ENCODE peak calls at places on chromosomes 4 and X, in six cellular contexts. F, V, H, R, N and Y are unnamed samples.

GRCh38 chrX:132401935-132402334 is 86.9 kb downstream of the MBNL3 start:
- DNase-seq in F (no peak), V (no peak), H (no peak), R (no peak), N (no peak), Y (no peak)

GRCh38 chrX:151488677-151489076 is 74.8 kb upstream of the PASD1 start:
- DNase-seq in F (peak), V (no peak), H (no peak), R (no peak), N (no peak), Y (peak)

GRCh38 chrX:17242470-17242869 is 132.5 kb upstream of the NHS start:
- DNase-seq in F (peak), V (peak), H (peak), R (peak), N (peak), Y (peak)

GRCh38 chrX:73850124-73851013 is 287.4 kb downstream of the CHIC1 start:
- DNase-seq in F (peak), V (peak), H (no peak), R (no peak), N (no peak), Y (peak)

GRCh38 chrX:49858341-49858740 is 20.9 kb upstream of the USP27X start:
- DNase-seq in F (no peak), V (no peak), H (no peak), R (no peak), N (no peak), Y (no peak)

GRCh38 chr4:98568896-98569663 is 89.3 kb downstream of the TSPAN5 start:
- DNase-seq in F (no peak), V (no peak), H (no peak), R (no peak), N (no peak), Y (no peak)

GRCh38 chrX:153347530-153347929 is 13.6 kb downstream of the ZNF275 start:
- DNase-seq in F (no peak), V (no peak), H (no peak), R (no peak), N (no peak), Y (no peak)

GRCh38 chr4:119628281-119629141 is at the start of gene PDE5A:
- DNase-seq in F (peak), V (peak), H (peak), R (peak), N (peak), Y (peak)

GRCh38 chrX:43958529-43958928 is 14.7 kb downstream of the NDP start:
- DNase-seq in F (peak), V (peak), H (no peak), R (no peak), N (peak), Y (peak)

GRCh38 chr4:67929447-67929846 is 33.8 kb downstream of the TMPRSS11A start:
- DNase-seq in F (no peak), V (no peak), H (no peak), R (no peak), N (no peak), Y (no peak)

GRCh38 chrX:71627588-71628404 is 9.5 kb upstream of the CXCR3 start:
- DNase-seq in F (no peak), V (no peak), H (no peak), R (no peak), N (no peak), Y (no peak)

GRCh38 chr4:86181585-86181984 is 178.3 kb downstream of the MAPK10 start:
- DNase-seq in F (no peak), V (no peak), H (no peak), R (no peak), N (no peak), Y (no peak)

GRCh38 chrX:18146954-18147353 is 73.7 kb downstream of the BEND2 start:
- DNase-seq in F (peak), V (no peak), H (no peak), R (no peak), N (no peak), Y (peak)

GRCh38 chr4:117987464-117987863 is 46.8 kb upstream of the NDST3 start:
- DNase-seq in F (no peak), V (no peak), H (no peak), R (no peak), N (no peak), Y (no peak)

GRCh38 chrX:41333744-41333993 is 293 bp upstream of the DDX3X start:
- DNase-seq in F (no peak), V (peak), H (no peak), R (peak), N (no peak), Y (peak)

GRCh38 chr4:47271296-47271695 is 192.2 kb downstream of the COMMD8 start:
- DNase-seq in F (no peak), V (no peak), H (no peak), R (no peak), N (no peak), Y (no peak)

GRCh38 chr4:20017439-20017838 is 234.3 kb upstream of the SLIT2 start:
- DNase-seq in F (no peak), V (no peak), H (no peak), R (no peak), N (no peak), Y (no peak)

GRCh38 chr4:57078685-57079521 is 31.3 kb downstream of the IGFBP7 start:
- DNase-seq in F (no peak), V (no peak), H (no peak), R (no peak), N (no peak), Y (no peak)

GRCh38 chr4:179626687-179627086 is 2184.4 kb upstream of the AGA start:
- DNase-seq in F (no peak), V (no peak), H (peak), R (no peak), N (no peak), Y (no peak)

GRCh38 chr4:140645614-140646412 is 77.1 kb upstream of the UCP1 start:
- DNase-seq in F (no peak), V (no peak), H (no peak), R (no peak), N (no peak), Y (no peak)

GRCh38 chr4:38430841-38431240 is 233.2 kb upstream of the KLF3 start:
- DNase-seq in F (no peak), V (no peak), H (no peak), R (no peak), N (no peak), Y (no peak)

GRCh38 chr4:17807446-17807845 is 3.1 kb downstream of the DCAF16 start:
- DNase-seq in F (no peak), V (no peak), H (no peak), R (no peak), N (no peak), Y (no peak)

GRCh38 chr4:138967313-138967712 is 48.3 kb upstream of the NOCT start:
- DNase-seq in F (no peak), V (no peak), H (no peak), R (no peak), N (no peak), Y (no peak)

GRCh38 chrX:80879916-80880315 is 70.2 kb upstream of the BRWD3 start:
- DNase-seq in F (no peak), V (no peak), H (no peak), R (no peak), N (no peak), Y (no peak)

GRCh38 chr4:27921236-27921635 is 1060.6 kb downstream of the STIM2 start:
- DNase-seq in F (no peak), V (no peak), H (no peak), R (no peak), N (no peak), Y (no peak)

GRCh38 chr4:57926311-57926710 is 816.1 kb upstream of the IGFBP7 start:
- DNase-seq in F (no peak), V (no peak), H (no peak), R (no peak), N (no peak), Y (no peak)

GRCh38 chr4:185532795-185533324 is 2.4 kb downstream of the PDLIM3 start:
- DNase-seq in F (no peak), V (no peak), H (no peak), R (no peak), N (no peak), Y (no peak)

GRCh38 chr4:185534534-185534849 is 815 bp downstream of the PDLIM3 start:
- DNase-seq in F (no peak), V (no peak), H (no peak), R (no peak), N (no peak), Y (no peak)

GRCh38 chr4:185532327-185532726 is 3.0 kb downstream of the PDLIM3 start:
- DNase-seq in F (no peak), V (no peak), H (no peak), R (no peak), N (no peak), Y (no peak)

GRCh38 chr4:185535818-185536729 is 767 bp upstream of the PDLIM3 start:
- DNase-seq in F (no peak), V (peak), H (no peak), R (no peak), N (no peak), Y (no peak)

DNA sequence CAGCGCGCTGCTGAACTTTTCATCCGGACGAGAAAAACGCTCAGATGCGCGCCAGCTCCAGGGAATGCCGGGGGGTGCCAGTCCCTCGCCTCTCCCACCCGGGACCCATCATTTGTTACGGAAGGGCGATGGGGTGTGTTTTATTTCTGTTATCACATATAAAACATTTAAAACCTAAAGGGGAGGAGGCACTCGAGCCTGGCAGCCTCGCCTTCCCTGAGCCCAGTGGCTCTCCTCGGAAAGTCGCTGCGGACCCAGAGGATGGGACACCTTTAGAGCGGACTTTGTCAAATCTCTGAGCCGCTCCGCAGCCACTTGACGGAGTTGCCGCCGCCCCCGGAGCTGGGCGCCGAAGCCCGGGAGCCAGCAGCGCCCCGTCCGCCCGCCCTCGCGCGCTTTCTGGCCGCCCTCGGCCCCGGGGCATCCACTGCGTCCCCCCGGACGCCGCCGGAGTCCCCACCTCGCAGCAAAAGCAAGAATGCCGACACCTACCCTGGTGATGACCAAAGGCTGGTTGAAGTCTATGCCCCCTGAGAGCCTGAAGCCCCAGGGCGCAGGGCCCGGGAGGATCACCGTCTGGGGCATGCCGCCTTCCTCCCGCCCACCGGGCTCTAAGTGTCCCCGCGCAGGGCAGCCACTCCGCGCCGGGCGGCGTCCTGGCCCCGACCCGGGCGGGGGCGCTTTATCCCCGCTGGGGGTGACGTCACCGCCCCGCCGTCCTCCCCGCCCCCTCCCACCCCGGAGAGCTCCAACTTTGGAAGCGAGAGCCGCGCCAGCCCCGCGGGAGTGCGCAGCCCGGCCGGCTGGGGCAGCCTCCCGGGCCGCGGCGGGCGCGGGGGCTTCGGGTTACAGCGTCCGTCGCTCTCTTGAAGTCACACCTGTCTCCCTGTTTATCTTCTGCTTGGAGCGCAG is at the start of gene PDLIM3:
- DNase-seq in F (peak), V (peak), H (no peak), R (no peak), N (no peak), Y (no peak)
- TF ChIP-seq POLR2A in F (no peak), V (peak), H (peak), R (peak), N (no peak), Y (no peak)

GRCh38 chr4:10020871-10021676 is at the start of gene SLC2A9:
- DNase-seq in F (no peak), V (no peak), H (no peak), R (no peak), N (no peak), Y (no peak)
- TF ChIP-seq POLR2A in F (no peak), V (no peak), H (no peak), R (no peak), N (no peak), Y (no peak)

DNA sequence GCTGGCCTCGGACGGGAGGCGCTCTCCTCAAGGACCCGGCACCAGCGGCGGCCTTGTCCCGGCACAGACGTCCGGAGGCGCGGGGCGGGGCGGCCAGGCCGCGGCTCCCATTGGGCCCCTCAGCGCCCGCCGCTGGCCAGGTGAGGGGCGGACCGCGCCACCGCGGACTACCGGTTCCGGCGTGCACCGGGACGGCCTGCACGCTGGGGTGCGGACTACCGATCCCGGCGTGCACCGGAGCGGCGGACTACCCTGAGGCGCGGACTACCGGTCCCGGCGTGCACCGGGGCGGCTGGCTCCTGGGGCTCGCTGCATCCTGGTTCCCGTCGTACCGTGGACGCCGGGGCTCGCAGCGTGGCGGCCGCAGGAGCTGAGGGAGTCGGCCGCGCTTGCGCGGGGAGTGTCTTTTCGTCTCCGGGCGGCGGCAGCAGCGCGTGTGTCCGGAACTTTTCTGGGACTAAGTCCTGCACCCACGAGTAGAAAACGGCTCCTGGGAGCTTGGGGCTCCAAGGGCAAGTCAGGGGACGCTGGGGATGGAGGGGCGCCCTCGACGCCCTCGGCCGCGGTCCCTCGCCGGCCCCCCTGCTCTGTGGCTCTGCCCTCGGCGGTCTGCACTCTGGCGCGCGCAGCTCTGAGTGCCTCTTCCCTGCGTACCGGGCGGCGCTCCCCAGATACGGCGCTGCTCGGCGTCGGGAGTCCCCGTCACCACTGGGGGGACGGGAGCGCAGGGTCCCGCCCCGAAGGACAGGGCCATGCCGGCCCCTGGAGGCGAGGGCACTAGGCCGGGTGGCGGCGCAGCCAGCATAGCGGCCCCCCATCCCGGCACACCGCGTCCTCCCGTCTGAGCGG is at the start of gene LETM1:
- DNase-seq in F (peak), V (peak), H (peak), R (peak), N (peak), Y (peak)
- TF ChIP-seq POLR2A in F (peak), V (peak), H (peak), R (peak), N (no peak), Y (peak)

DNA sequence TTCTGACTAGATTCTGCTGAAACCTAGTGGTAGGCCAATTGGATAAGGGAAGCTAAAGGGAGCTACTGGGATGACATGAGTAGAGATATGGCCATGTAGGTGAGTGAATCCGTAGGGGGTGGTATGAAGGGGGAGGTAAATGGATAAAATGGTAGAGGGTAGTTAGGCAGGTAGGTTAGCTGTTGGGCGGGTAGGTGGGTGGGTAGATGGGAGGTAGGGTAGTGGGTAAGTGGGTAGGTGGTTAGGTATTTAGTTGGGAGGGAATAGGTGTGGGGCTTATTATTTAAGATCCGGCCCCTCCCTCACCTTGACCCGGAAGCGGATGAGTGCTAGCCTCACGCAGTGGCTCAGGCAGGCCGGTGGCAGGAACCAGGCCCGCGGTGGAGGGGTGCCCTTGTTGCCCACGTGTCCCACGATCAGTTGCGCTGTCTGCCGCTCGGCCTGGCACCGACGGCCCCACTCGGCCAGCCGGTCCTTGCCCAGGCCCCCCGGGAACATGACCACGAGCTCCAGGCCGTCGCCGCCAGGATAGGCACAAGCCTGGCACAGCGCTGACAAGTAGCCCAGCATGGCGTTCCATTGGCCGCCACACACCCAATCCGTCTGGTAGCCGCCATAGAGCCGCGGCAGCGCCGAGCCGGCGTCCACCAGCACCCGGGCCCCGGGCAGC is 725 bp downstream of the FAM120C start:
- DNase-seq in F (peak), V (peak), H (no peak), R (peak), N (peak), Y (peak)
- TF ChIP-seq POLR2A in F (peak), V (no peak), H (peak), R (peak), N (no peak), Y (peak)

GRCh38 chr4:77921701-77922100 is 59.1 kb downstream of the MRPL1 start:
- DNase-seq in F (no peak), V (no peak), H (no peak), R (no peak), N (no peak), Y (no peak)
- TF ChIP-seq POLR2A in F (no peak), V (no peak), H (no peak), R (no peak), N (no peak), Y (no peak)

DNA sequence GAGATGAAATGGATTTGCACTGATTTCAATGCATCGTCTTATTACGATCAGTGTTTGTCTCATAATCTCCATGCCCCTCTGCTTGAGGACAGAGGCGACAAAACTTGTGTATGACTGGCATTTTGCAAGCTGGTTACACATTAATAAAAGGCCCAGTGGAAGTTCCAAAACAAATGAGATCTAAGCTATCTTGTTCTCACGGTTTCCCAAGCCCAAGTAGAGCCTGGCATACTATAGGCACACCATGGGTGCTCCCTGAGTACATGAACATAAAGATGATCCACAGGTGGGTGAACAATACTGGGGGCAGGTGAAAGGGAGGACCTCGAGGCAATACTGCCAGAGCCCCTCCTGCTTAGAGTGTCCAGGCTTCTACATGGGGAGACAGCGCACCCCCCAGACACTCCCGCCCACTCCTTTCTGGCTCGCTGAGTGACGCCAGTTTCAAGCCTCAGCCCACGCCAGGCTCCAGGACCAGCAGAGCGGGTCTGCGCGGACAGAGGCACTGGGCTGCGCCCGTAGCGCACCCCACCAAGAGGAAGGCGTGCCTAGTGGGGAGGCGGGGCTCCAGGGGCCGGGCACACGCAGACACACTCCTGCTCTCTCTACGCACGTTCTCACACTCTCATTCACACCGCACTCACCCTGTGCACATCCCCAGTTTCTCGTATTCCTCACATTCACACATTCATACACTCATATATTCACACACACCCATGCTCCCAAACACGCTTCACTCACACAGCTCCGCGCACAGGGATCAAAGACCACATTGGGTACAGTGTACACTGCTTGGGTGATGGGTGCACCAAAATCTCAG is 8.9 kb upstream of the GSX2 start:
- DNase-seq in F (peak), V (no peak), H (no peak), R (no peak), N (no peak), Y (no peak)
- TF ChIP-seq POLR2A in F (no peak), V (no peak), H (no peak), R (no peak), N (no peak), Y (no peak)

GRCh38 chr4:183905081-183905592 is at the start of gene STOX2:
- DNase-seq in F (no peak), V (peak), H (no peak), R (peak), N (peak), Y (peak)
- TF ChIP-seq POLR2A in F (no peak), V (no peak), H (no peak), R (peak), N (no peak), Y (no peak)